ENCODE peak calls at places on chromosomes 11 and 22, in seven cellular contexts. A, S, T, R, J, X and Q are unnamed samples.

GRCh38 chr22:37552560-37553163 is 7.6 kb upstream of the CDC42EP1 start:
- DNase-seq in A (no peak), S (no peak), T (peak; percentile 80), R (no peak), J (no peak), X (no peak), Q (peak; percentile 43)

GRCh38 chr11:10568486-10568941 is at the start of gene LYVE1:
- DNase-seq in A (no peak), S (no peak), T (no peak), R (no peak), J (no peak), X (no peak), Q (peak; percentile 11)

GRCh38 chr11:119320593-119321524 is 3.9 kb upstream of the MCAM start:
- DNase-seq in A (no peak), S (peak; percentile 74), T (peak; percentile 77), R (peak; percentile 74), J (no peak), X (peak; percentile 65), Q (peak; percentile 72)

GRCh38 chr11:20388096-20389055 is 860 bp downstream of the PRMT3 start:
- DNase-seq in A (peak; percentile 46), S (peak; percentile 31), T (no peak), R (no peak), J (no peak), X (no peak), Q (no peak)

GRCh38 chr11:6927030-6927617 is 898 bp downstream of the ZNF215 start:
- DNase-seq in A (no peak), S (peak; percentile 78), T (peak; percentile 15), R (no peak), J (peak; percentile 10), X (no peak), Q (peak; percentile 33)

GRCh38 chr11:29282088-29282487 is 734.7 kb downstream of the KCNA4 start:
- DNase-seq in A (peak; percentile 80), S (no peak), T (no peak), R (no peak), J (peak; percentile 81), X (peak; percentile 61), Q (no peak)

GRCh38 chr11:17352925-17353227 is 1.3 kb downstream of the NCR3LG1 start:
- DNase-seq in A (no peak), S (peak; percentile 22), T (peak; percentile 43), R (peak; percentile 74), J (no peak), X (peak; percentile 12), Q (peak; percentile 71)

GRCh38 chr11:92226331-92227232 is 2.0 kb downstream of the FAT3 start:
- DNase-seq in A (peak; percentile 31), S (no peak), T (peak; percentile 89), R (no peak), J (no peak), X (peak; percentile 22), Q (no peak)

GRCh38 chr11:15692739-15693138 is 578.0 kb downstream of the INSC start:
- DNase-seq in A (peak; percentile 52), S (no peak), T (no peak), R (no peak), J (no peak), X (no peak), Q (no peak)

GRCh38 chr22:42691440-42691839 is 29.2 kb downstream of the A4GALT start:
- DNase-seq in A (no peak), S (no peak), T (no peak), R (no peak), J (no peak), X (no peak), Q (no peak)

GRCh38 chr11:45927684-45928413 is 5.4 kb downstream of the LARGE2 start:
- DNase-seq in A (peak; percentile 44), S (no peak), T (no peak), R (peak; percentile 56), J (no peak), X (no peak), Q (no peak)

GRCh38 chr11:97471480-97471879 is 1081.7 kb downstream of the JRKL start:
- DNase-seq in A (no peak), S (no peak), T (no peak), R (no peak), J (no peak), X (no peak), Q (no peak)

GRCh38 chr11:114082415-114082748 is 22.9 kb downstream of the ZBTB16 start:
- DNase-seq in A (no peak), S (no peak), T (no peak), R (no peak), J (no peak), X (no peak), Q (no peak)

GRCh38 chr22:23789121-23789520 is 2.4 kb downstream of the SMARCB1 start:
- DNase-seq in A (no peak), S (no peak), T (peak; percentile 58), R (no peak), J (no peak), X (no peak), Q (no peak)

GRCh38 chr11:33258631-33259184 is 1.5 kb downstream of the HIPK3 start:
- DNase-seq in A (no peak), S (peak; percentile 51), T (no peak), R (no peak), J (no peak), X (no peak), Q (no peak)

GRCh38 chr11:86673872-86674750 is 1.7 kb upstream of the ME3 start:
- DNase-seq in A (no peak), S (no peak), T (no peak), R (no peak), J (no peak), X (no peak), Q (peak; percentile 53)

GRCh38 chr11:121711236-121711635 is 258.5 kb upstream of the SORL1-AS1 start:
- DNase-seq in A (no peak), S (no peak), T (no peak), R (no peak), J (no peak), X (no peak), Q (no peak)

GRCh38 chr22:36455571-36456458 is 25.6 kb downstream of the TXN2 start:
- DNase-seq in A (no peak), S (no peak), T (no peak), R (no peak), J (no peak), X (no peak), Q (no peak)

GRCh38 chr22:32852346-32853251 is 51.1 kb downstream of the TIMP3 start:
- DNase-seq in A (no peak), S (no peak), T (no peak), R (no peak), J (no peak), X (no peak), Q (no peak)

GRCh38 chr11:28117712-28118111 is 9.5 kb downstream of the METTL15 start:
- DNase-seq in A (no peak), S (no peak), T (no peak), R (no peak), J (no peak), X (no peak), Q (no peak)

GRCh38 chr11:61417670-61418069 is 12.1 kb downstream of the CPSF7 start:
- DNase-seq in A (no peak), S (no peak), T (no peak), R (no peak), J (no peak), X (no peak), Q (no peak)

GRCh38 chr11:120034176-120034575 is 103.7 kb downstream of the TRIM29 start:
- DNase-seq in A (no peak), S (no peak), T (no peak), R (no peak), J (no peak), X (no peak), Q (no peak)

GRCh38 chr11:43643898-43644625 is 36.5 kb upstream of the HSD17B12 start:
- DNase-seq in A (peak; percentile 90), S (peak; percentile 91), T (peak; percentile 96), R (peak; percentile 92), J (peak; percentile 69), X (peak; percentile 79), Q (peak; percentile 89)

GRCh38 chr11:83543918-83544491 is 257.8 kb upstream of the CCDC90B start:
- DNase-seq in A (no peak), S (no peak), T (no peak), R (no peak), J (no peak), X (no peak), Q (no peak)

GRCh38 chr11:42043312-42043711 is 583.9 kb upstream of the LRRC4C start:
- DNase-seq in A (no peak), S (no peak), T (no peak), R (no peak), J (no peak), X (no peak), Q (no peak)

GRCh38 chr22:39176067-39176621 is 23.7 kb upstream of the CBX7 start:
- DNase-seq in A (peak; percentile 96), S (no peak), T (peak; percentile 92), R (peak; percentile 77), J (no peak), X (peak; percentile 89), Q (peak; percentile 57)

GRCh38 chr22:46355369-46355995 is 20.0 kb downstream of the TRMU start:
- DNase-seq in A (peak; percentile 77), S (peak; percentile 39), T (peak; percentile 89), R (peak; percentile 83), J (no peak), X (peak; percentile 69), Q (peak; percentile 67)

GRCh38 chr11:117851852-117852251 is 24.6 kb downstream of the FXYD6 start:
- DNase-seq in A (no peak), S (no peak), T (no peak), R (no peak), J (no peak), X (no peak), Q (no peak)

GRCh38 chr11:87359401-87359800 is 321.7 kb downstream of the TMEM135 start:
- DNase-seq in A (no peak), S (peak; percentile 92), T (no peak), R (no peak), J (no peak), X (no peak), Q (peak; percentile 45)

GRCh38 chr11:95514386-95515145 is 275.0 kb downstream of the FAM76B start:
- DNase-seq in A (no peak), S (no peak), T (no peak), R (no peak), J (no peak), X (no peak), Q (no peak)
- H3K4me1 ChIP-seq in A (no peaks in the 10 kb centered on the region), S (no peaks in the 10 kb centered on the region), T (no peaks in the 10 kb centered on the region), R (peaks cover 12% of the 10 kb centered on the region), J (no peaks in the 10 kb centered on the region), X (no peaks in the 10 kb centered on the region), Q (no peaks in the 10 kb centered on the region)

DNA sequence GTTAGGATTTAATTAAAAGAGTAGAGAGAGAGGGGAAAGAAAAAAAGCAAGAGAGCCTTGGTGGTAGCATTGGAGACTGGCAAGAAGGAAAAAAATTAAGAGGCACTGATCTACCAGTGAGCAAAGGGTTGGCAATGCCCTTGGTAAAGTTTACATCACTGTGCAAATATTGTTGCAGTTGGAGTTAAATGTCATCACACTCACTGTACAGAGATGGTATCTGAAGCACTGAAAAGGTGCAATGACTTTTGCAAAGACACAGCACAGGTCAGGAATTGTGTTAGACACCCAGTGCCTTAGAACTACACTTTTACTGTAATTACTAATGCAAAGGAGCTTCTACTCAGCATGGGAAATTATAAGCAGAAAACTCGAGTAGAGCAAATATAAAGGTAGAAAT is 526.8 kb downstream of the NTM start:
- DNase-seq in A (no peak), S (no peak), T (no peak), R (no peak), J (no peak), X (no peak), Q (no peak)
- H3K27ac ChIP-seq in A (no peak overlapping the region), S (no peak overlapping the region), T (no peak overlapping the region), R (no peak overlapping the region), J (no peak overlapping the region), X (no peak overlapping the region), Q (no peak overlapping the region)

GRCh38 chr11:14183973-14184372 is 175.0 kb downstream of the RRAS2 start:
- DNase-seq in A (no peak), S (no peak), T (no peak), R (no peak), J (no peak), X (no peak), Q (no peak)
- H3K4me1 ChIP-seq in A (peaks cover 7% of the 10 kb centered on the region), S (no peaks in the 10 kb centered on the region), T (peaks cover 15% of the 10 kb centered on the region), R (peaks cover 6% of the 10 kb centered on the region), J (no peaks in the 10 kb centered on the region), X (no peaks in the 10 kb centered on the region), Q (no peaks in the 10 kb centered on the region)

GRCh38 chr11:12258451-12258850 is 118.9 kb upstream of the PARVA start:
- DNase-seq in A (no peak), S (no peak), T (no peak), R (no peak), J (no peak), X (peak; percentile 40), Q (no peak)
- H3K27ac ChIP-seq in A (no peak overlapping the region), S (no peak overlapping the region), T (no peak overlapping the region), R (no peak overlapping the region), J (peak overlapping the region; percentile 29), X (peak overlapping the region; percentile 60), Q (no peak overlapping the region)